ENCODE peak calls at places on chromosome 22, in ten cellular contexts. One of them, this sample, is unnamed.

GRCh38 chr22:31144223-31144622 is 3.9 kb upstream of the PLA2G3 start:
- DNase-seq in SK-N-SH: no peak
- DNase-seq in esophagus muscularis mucosa: no peak
- DNase-seq in CD4-positive, alpha-beta T cell: no peak
- DNase-seq in GM23248: peak; percentile 60
- DNase-seq in left ventricle myocardium inferior: no peak
- DNase-seq in adrenal gland: no peak
- DNase-seq in endothelial cell of umbilical vein: no peak
- DNase-seq in upper lobe of right lung: no peak
- DNase-seq in body of pancreas: no peak
- DNase-seq in this sample: no peak

GRCh38 chr22:39693943-39694500 is 123.5 kb downstream of the CACNA1I start:
- DNase-seq in SK-N-SH: no peak
- DNase-seq in esophagus muscularis mucosa: no peak
- DNase-seq in CD4-positive, alpha-beta T cell: no peak
- DNase-seq in GM23248: no peak
- DNase-seq in left ventricle myocardium inferior: no peak
- DNase-seq in adrenal gland: no peak
- DNase-seq in endothelial cell of umbilical vein: no peak
- DNase-seq in upper lobe of right lung: no peak
- DNase-seq in body of pancreas: no peak
- DNase-seq in this sample: no peak

GRCh38 chr22:46673677-46674236 is 53.6 kb downstream of the GRAMD4 start:
- DNase-seq in SK-N-SH: no peak
- DNase-seq in esophagus muscularis mucosa: no peak
- DNase-seq in CD4-positive, alpha-beta T cell: no peak
- DNase-seq in GM23248: no peak
- DNase-seq in left ventricle myocardium inferior: no peak
- DNase-seq in adrenal gland: no peak
- DNase-seq in endothelial cell of umbilical vein: no peak
- DNase-seq in upper lobe of right lung: no peak
- DNase-seq in body of pancreas: no peak
- DNase-seq in this sample: no peak

GRCh38 chr22:19598054-19598855 is 74.0 kb upstream of the CLDN5 start:
- DNase-seq in SK-N-SH: no peak
- DNase-seq in esophagus muscularis mucosa: no peak
- DNase-seq in CD4-positive, alpha-beta T cell: no peak
- DNase-seq in GM23248: peak; percentile 19
- DNase-seq in left ventricle myocardium inferior: no peak
- DNase-seq in adrenal gland: no peak
- DNase-seq in endothelial cell of umbilical vein: no peak
- DNase-seq in upper lobe of right lung: peak; percentile 68
- DNase-seq in body of pancreas: no peak
- DNase-seq in this sample: no peak

GRCh38 chr22:47043835-47044721 is 281.6 kb downstream of the TBC1D22A start:
- DNase-seq in SK-N-SH: no peak
- DNase-seq in esophagus muscularis mucosa: no peak
- DNase-seq in CD4-positive, alpha-beta T cell: no peak
- DNase-seq in GM23248: peak; percentile 42
- DNase-seq in left ventricle myocardium inferior: no peak
- DNase-seq in adrenal gland: peak; percentile 21
- DNase-seq in endothelial cell of umbilical vein: peak; percentile 36
- DNase-seq in upper lobe of right lung: peak; percentile 66
- DNase-seq in body of pancreas: peak; percentile 91
- DNase-seq in this sample: peak; percentile 73

GRCh38 chr22:19820880-19821522 is 33.7 kb downstream of the GNB1L start:
- DNase-seq in SK-N-SH: peak; percentile 47
- DNase-seq in esophagus muscularis mucosa: no peak
- DNase-seq in CD4-positive, alpha-beta T cell: no peak
- DNase-seq in GM23248: no peak
- DNase-seq in left ventricle myocardium inferior: no peak
- DNase-seq in adrenal gland: no peak
- DNase-seq in endothelial cell of umbilical vein: no peak
- DNase-seq in upper lobe of right lung: peak; percentile 56
- DNase-seq in body of pancreas: no peak
- DNase-seq in this sample: peak; percentile 1

GRCh38 chr22:27719535-27720227 is 81.9 kb downstream of the MN1 start:
- DNase-seq in SK-N-SH: no peak
- DNase-seq in esophagus muscularis mucosa: no peak
- DNase-seq in CD4-positive, alpha-beta T cell: no peak
- DNase-seq in GM23248: peak; percentile 39
- DNase-seq in left ventricle myocardium inferior: no peak
- DNase-seq in adrenal gland: peak; percentile 41
- DNase-seq in endothelial cell of umbilical vein: no peak
- DNase-seq in upper lobe of right lung: peak; percentile 42
- DNase-seq in body of pancreas: no peak
- DNase-seq in this sample: peak; percentile 17

GRCh38 chr22:28094831-28095230 is 175.8 kb upstream of the PITPNB start:
- DNase-seq in SK-N-SH: no peak
- DNase-seq in esophagus muscularis mucosa: peak; percentile 39
- DNase-seq in CD4-positive, alpha-beta T cell: no peak
- DNase-seq in GM23248: no peak
- DNase-seq in left ventricle myocardium inferior: no peak
- DNase-seq in adrenal gland: no peak
- DNase-seq in endothelial cell of umbilical vein: no peak
- DNase-seq in upper lobe of right lung: no peak
- DNase-seq in body of pancreas: no peak
- DNase-seq in this sample: no peak

GRCh38 chr22:38239101-38239761 is 33.6 kb downstream of the TMEM184B start:
- DNase-seq in SK-N-SH: no peak
- DNase-seq in esophagus muscularis mucosa: no peak
- DNase-seq in CD4-positive, alpha-beta T cell: no peak
- DNase-seq in GM23248: peak; percentile 98
- DNase-seq in left ventricle myocardium inferior: no peak
- DNase-seq in adrenal gland: peak; percentile 75
- DNase-seq in endothelial cell of umbilical vein: peak; percentile 83
- DNase-seq in upper lobe of right lung: peak; percentile 74
- DNase-seq in body of pancreas: peak; percentile 55
- DNase-seq in this sample: peak; percentile 85

GRCh38 chr22:27314276-27314807 is 487.2 kb downstream of the MN1 start:
- DNase-seq in SK-N-SH: no peak
- DNase-seq in esophagus muscularis mucosa: no peak
- DNase-seq in CD4-positive, alpha-beta T cell: no peak
- DNase-seq in GM23248: no peak
- DNase-seq in left ventricle myocardium inferior: no peak
- DNase-seq in adrenal gland: no peak
- DNase-seq in endothelial cell of umbilical vein: peak; percentile 31
- DNase-seq in upper lobe of right lung: no peak
- DNase-seq in body of pancreas: peak; percentile 52
- DNase-seq in this sample: no peak

GRCh38 chr22:50529416-50530279 is at the start of gene TYMP:
- DNase-seq in SK-N-SH: no peak
- DNase-seq in esophagus muscularis mucosa: no peak
- DNase-seq in CD4-positive, alpha-beta T cell: no peak
- DNase-seq in GM23248: peak; percentile 82
- DNase-seq in left ventricle myocardium inferior: peak; percentile 82
- DNase-seq in adrenal gland: peak; percentile 66
- DNase-seq in endothelial cell of umbilical vein: no peak
- DNase-seq in upper lobe of right lung: peak; percentile 94
- DNase-seq in body of pancreas: peak; percentile 58
- DNase-seq in this sample: peak; percentile 57

GRCh38 chr22:45984316-45984916 is 7.5 kb upstream of the WNT7B start:
- DNase-seq in SK-N-SH: no peak
- DNase-seq in esophagus muscularis mucosa: no peak
- DNase-seq in CD4-positive, alpha-beta T cell: no peak
- DNase-seq in GM23248: no peak
- DNase-seq in left ventricle myocardium inferior: no peak
- DNase-seq in adrenal gland: no peak
- DNase-seq in endothelial cell of umbilical vein: no peak
- DNase-seq in upper lobe of right lung: no peak
- DNase-seq in body of pancreas: no peak
- DNase-seq in this sample: no peak

GRCh38 chr22:45212306-45212709 is 28.4 kb downstream of the KIAA0930 start:
- DNase-seq in SK-N-SH: peak; percentile 75
- DNase-seq in esophagus muscularis mucosa: no peak
- DNase-seq in CD4-positive, alpha-beta T cell: no peak
- DNase-seq in GM23248: peak; percentile 97
- DNase-seq in left ventricle myocardium inferior: peak; percentile 80
- DNase-seq in adrenal gland: peak; percentile 94
- DNase-seq in endothelial cell of umbilical vein: peak; percentile 89
- DNase-seq in upper lobe of right lung: peak; percentile 81
- DNase-seq in body of pancreas: peak; percentile 42
- DNase-seq in this sample: peak; percentile 83

GRCh38 chr22:33803371-33803770 is 116.9 kb downstream of the LARGE1 start:
- DNase-seq in SK-N-SH: no peak
- DNase-seq in esophagus muscularis mucosa: no peak
- DNase-seq in CD4-positive, alpha-beta T cell: no peak
- DNase-seq in GM23248: peak; percentile 98
- DNase-seq in left ventricle myocardium inferior: no peak
- DNase-seq in adrenal gland: no peak
- DNase-seq in endothelial cell of umbilical vein: no peak
- DNase-seq in upper lobe of right lung: no peak
- DNase-seq in body of pancreas: no peak
- DNase-seq in this sample: no peak

GRCh38 chr22:48204296-48204695 is 1441.8 kb downstream of the TBC1D22A start:
- DNase-seq in SK-N-SH: no peak
- DNase-seq in esophagus muscularis mucosa: peak; percentile 34
- DNase-seq in CD4-positive, alpha-beta T cell: no peak
- DNase-seq in GM23248: no peak
- DNase-seq in left ventricle myocardium inferior: no peak
- DNase-seq in adrenal gland: no peak
- DNase-seq in endothelial cell of umbilical vein: no peak
- DNase-seq in upper lobe of right lung: no peak
- DNase-seq in body of pancreas: no peak
- DNase-seq in this sample: no peak

DNA sequence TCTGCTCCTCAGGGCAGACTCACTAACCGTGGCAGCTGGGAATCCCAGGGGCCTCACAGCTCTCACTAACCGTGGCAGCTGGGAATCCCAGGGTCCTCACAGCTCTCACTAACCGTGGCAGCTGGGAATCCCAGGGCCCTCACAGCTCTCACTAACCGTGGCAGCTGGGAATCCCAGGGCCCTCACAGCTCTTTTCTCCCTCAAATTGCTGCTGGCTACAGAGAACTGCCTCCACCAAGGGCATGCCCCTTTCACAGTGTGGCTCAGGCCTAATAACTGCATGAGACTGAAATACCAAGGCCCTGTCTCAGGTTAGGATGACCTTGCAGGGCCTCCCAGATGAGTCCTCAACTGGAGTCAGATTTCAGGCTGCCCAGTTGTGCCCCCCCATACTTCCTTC is 35.1 kb upstream of the GGTLC2 start:
- DNase-seq in SK-N-SH: no peak
- DNase-seq in esophagus muscularis mucosa: no peak
- DNase-seq in CD4-positive, alpha-beta T cell: no peak
- DNase-seq in GM23248: peak; percentile 4
- DNase-seq in left ventricle myocardium inferior: no peak
- DNase-seq in adrenal gland: peak; percentile 37
- DNase-seq in endothelial cell of umbilical vein: no peak
- DNase-seq in upper lobe of right lung: no peak
- DNase-seq in body of pancreas: no peak
- DNase-seq in this sample: no peak
- H3K27me3 ChIP-seq in SK-N-SH: no peaks in the 10 kb centered on the region
- H3K27me3 ChIP-seq in esophagus muscularis mucosa: peaks cover 5% of the 10 kb centered on the region
- H3K27me3 ChIP-seq in CD4-positive, alpha-beta T cell: no peaks in the 10 kb centered on the region
- H3K27me3 ChIP-seq in GM23248: peaks cover 30% of the 10 kb centered on the region
- H3K27me3 ChIP-seq in left ventricle myocardium inferior: peaks cover 3% of the 10 kb centered on the region
- H3K27me3 ChIP-seq in adrenal gland: no peaks in the 10 kb centered on the region
- H3K27me3 ChIP-seq in endothelial cell of umbilical vein: no peaks in the 10 kb centered on the region
- H3K27me3 ChIP-seq in upper lobe of right lung: no peaks in the 10 kb centered on the region
- H3K27me3 ChIP-seq in body of pancreas: no peaks in the 10 kb centered on the region
- H3K27me3 ChIP-seq in this sample: no peaks in the 10 kb centered on the region

GRCh38 chr22:29702931-29703594 is 16.7 kb upstream of the CABP7 start:
- DNase-seq in SK-N-SH: peak; percentile 20
- DNase-seq in esophagus muscularis mucosa: no peak
- DNase-seq in CD4-positive, alpha-beta T cell: no peak
- DNase-seq in GM23248: peak; percentile 17
- DNase-seq in left ventricle myocardium inferior: peak; percentile 33
- DNase-seq in adrenal gland: no peak
- DNase-seq in endothelial cell of umbilical vein: no peak
- DNase-seq in upper lobe of right lung: peak; percentile 85
- DNase-seq in body of pancreas: peak; percentile 28
- DNase-seq in this sample: peak; percentile 84

GRCh38 chr22:29704528-29705285 is 15.1 kb upstream of the CABP7 start:
- DNase-seq in SK-N-SH: peak; percentile 89
- DNase-seq in esophagus muscularis mucosa: no peak
- DNase-seq in CD4-positive, alpha-beta T cell: no peak
- DNase-seq in GM23248: peak; percentile 68
- DNase-seq in left ventricle myocardium inferior: no peak
- DNase-seq in adrenal gland: peak; percentile 54
- DNase-seq in endothelial cell of umbilical vein: no peak
- DNase-seq in upper lobe of right lung: no peak
- DNase-seq in body of pancreas: peak; percentile 59
- DNase-seq in this sample: peak; percentile 51

GRCh38 chr22:29705651-29706050 is 14.2 kb upstream of the CABP7 start:
- DNase-seq in SK-N-SH: peak; percentile 22
- DNase-seq in esophagus muscularis mucosa: no peak
- DNase-seq in CD4-positive, alpha-beta T cell: no peak
- DNase-seq in GM23248: no peak
- DNase-seq in left ventricle myocardium inferior: no peak
- DNase-seq in adrenal gland: no peak
- DNase-seq in endothelial cell of umbilical vein: no peak
- DNase-seq in upper lobe of right lung: no peak
- DNase-seq in body of pancreas: no peak
- DNase-seq in this sample: no peak

GRCh38 chr22:29702025-29702930 is 17.5 kb upstream of the CABP7 start:
- DNase-seq in SK-N-SH: peak; percentile 41
- DNase-seq in esophagus muscularis mucosa: no peak
- DNase-seq in CD4-positive, alpha-beta T cell: no peak
- DNase-seq in GM23248: peak; percentile 29
- DNase-seq in left ventricle myocardium inferior: no peak
- DNase-seq in adrenal gland: peak; percentile 48
- DNase-seq in endothelial cell of umbilical vein: no peak
- DNase-seq in upper lobe of right lung: no peak
- DNase-seq in body of pancreas: no peak
- DNase-seq in this sample: peak; percentile 41

GRCh38 chr22:29703595-29704195 is 16.1 kb upstream of the CABP7 start:
- DNase-seq in SK-N-SH: peak; percentile 52
- DNase-seq in esophagus muscularis mucosa: no peak
- DNase-seq in CD4-positive, alpha-beta T cell: no peak
- DNase-seq in GM23248: no peak
- DNase-seq in left ventricle myocardium inferior: no peak
- DNase-seq in adrenal gland: no peak
- DNase-seq in endothelial cell of umbilical vein: no peak
- DNase-seq in upper lobe of right lung: no peak
- DNase-seq in body of pancreas: no peak
- DNase-seq in this sample: no peak
- H3K27me3 ChIP-seq in SK-N-SH: no peaks in the 10 kb centered on the region
- H3K27me3 ChIP-seq in esophagus muscularis mucosa: peaks cover 94% of the 10 kb centered on the region
- H3K27me3 ChIP-seq in CD4-positive, alpha-beta T cell: no peaks in the 10 kb centered on the region
- H3K27me3 ChIP-seq in GM23248: no peaks in the 10 kb centered on the region
- H3K27me3 ChIP-seq in left ventricle myocardium inferior: peaks cover 77% of the 10 kb centered on the region
- H3K27me3 ChIP-seq in adrenal gland: no peaks in the 10 kb centered on the region
- H3K27me3 ChIP-seq in endothelial cell of umbilical vein: peaks cover 15% of the 10 kb centered on the region
- H3K27me3 ChIP-seq in upper lobe of right lung: peaks cover 6% of the 10 kb centered on the region
- H3K27me3 ChIP-seq in body of pancreas: no peaks in the 10 kb centered on the region
- H3K27me3 ChIP-seq in this sample: no peaks in the 10 kb centered on the region

GRCh38 chr22:26283330-26283729 is 114.1 kb downstream of the SEZ6L start:
- DNase-seq in SK-N-SH: no peak
- DNase-seq in esophagus muscularis mucosa: no peak
- DNase-seq in CD4-positive, alpha-beta T cell: no peak
- DNase-seq in GM23248: no peak
- DNase-seq in left ventricle myocardium inferior: no peak
- DNase-seq in adrenal gland: no peak
- DNase-seq in endothelial cell of umbilical vein: no peak
- DNase-seq in upper lobe of right lung: no peak
- DNase-seq in body of pancreas: no peak
- DNase-seq in this sample: no peak
- H3K27me3 ChIP-seq in SK-N-SH: no peaks in the 10 kb centered on the region
- H3K27me3 ChIP-seq in esophagus muscularis mucosa: peaks cover 49% of the 10 kb centered on the region
- H3K27me3 ChIP-seq in CD4-positive, alpha-beta T cell: peaks cover 4% of the 10 kb centered on the region
- H3K27me3 ChIP-seq in GM23248: peaks cover 6% of the 10 kb centered on the region
- H3K27me3 ChIP-seq in left ventricle myocardium inferior: peaks cover 79% of the 10 kb centered on the region
- H3K27me3 ChIP-seq in adrenal gland: peaks cover 7% of the 10 kb centered on the region
- H3K27me3 ChIP-seq in endothelial cell of umbilical vein: no peaks in the 10 kb centered on the region
- H3K27me3 ChIP-seq in upper lobe of right lung: peaks cover 8% of the 10 kb centered on the region
- H3K27me3 ChIP-seq in body of pancreas: no peaks in the 10 kb centered on the region
- H3K27me3 ChIP-seq in this sample: no peaks in the 10 kb centered on the region

GRCh38 chr22:29477919-29478318 is 2.1 kb upstream of the NEFH start:
- DNase-seq in SK-N-SH: peak; percentile 53
- DNase-seq in esophagus muscularis mucosa: no peak
- DNase-seq in CD4-positive, alpha-beta T cell: no peak
- DNase-seq in GM23248: no peak
- DNase-seq in left ventricle myocardium inferior: no peak
- DNase-seq in adrenal gland: peak; percentile 29
- DNase-seq in endothelial cell of umbilical vein: no peak
- DNase-seq in upper lobe of right lung: no peak
- DNase-seq in body of pancreas: no peak
- DNase-seq in this sample: no peak
- H3K27me3 ChIP-seq in SK-N-SH: peaks cover 9% of the 10 kb centered on the region
- H3K27me3 ChIP-seq in esophagus muscularis mucosa: peaks cover 69% of the 10 kb centered on the region
- H3K27me3 ChIP-seq in CD4-positive, alpha-beta T cell: peaks cover 44% of the 10 kb centered on the region
- H3K27me3 ChIP-seq in GM23248: peaks cover 42% of the 10 kb centered on the region
- H3K27me3 ChIP-seq in left ventricle myocardium inferior: peaks cover 100% of the 10 kb centered on the region
- H3K27me3 ChIP-seq in adrenal gland: no peaks in the 10 kb centered on the region
- H3K27me3 ChIP-seq in endothelial cell of umbilical vein: peaks cover 48% of the 10 kb centered on the region
- H3K27me3 ChIP-seq in upper lobe of right lung: peaks cover 39% of the 10 kb centered on the region
- H3K27me3 ChIP-seq in body of pancreas: peaks cover 7% of the 10 kb centered on the region
- H3K27me3 ChIP-seq in this sample: peaks cover 17% of the 10 kb centered on the region